ENCODE peak calls at places on chromosomes 7 and 10, in five cellular contexts. G is cardiac fibroblast; X is right lobe of liver; T is chondrocyte; F is CD4-positive, alpha-beta T cell. A is an unnamed sample.

GRCh38 chr7:137930616-137931015 is 71.3 kb downstream of the CREB3L2 start:
- DNase-seq in G (peak), X (no peak), T (no peak), F (no peak), A (no peak)

GRCh38 chr10:58979713-58980112 is 196.7 kb upstream of the PHYHIPL start:
- DNase-seq in G (no peak), X (no peak), T (no peak), F (no peak), A (no peak)

GRCh38 chr10:78176320-78177012 is 142.8 kb downstream of the RPS24 start:
- DNase-seq in G (no peak), X (no peak), T (no peak), F (no peak), A (no peak)

GRCh38 chr7:148473694-148474222 is 116.8 kb upstream of the C7orf33 start:
- DNase-seq in G (no peak), X (no peak), T (no peak), F (no peak), A (no peak)

GRCh38 chr7:155609185-155609584 is 35.3 kb upstream of the RBM33 start:
- DNase-seq in G (no peak), X (no peak), T (no peak), F (no peak), A (no peak)

GRCh38 chr10:28619465-28619864 is 57.9 kb upstream of the BAMBI start:
- DNase-seq in G (no peak), X (no peak), T (no peak), F (no peak), A (no peak)

GRCh38 chr7:116499168-116500070 is at the start of gene CAV2:
- DNase-seq in G (peak), X (peak), T (peak), F (no peak), A (no peak)

GRCh38 chr7:51930834-51931233 is 614.2 kb upstream of the COBL start:
- DNase-seq in G (no peak), X (no peak), T (no peak), F (no peak), A (no peak)

GRCh38 chr7:21941570-21942224 is 4.0 kb downstream of the CDCA7L start:
- DNase-seq in G (no peak), X (no peak), T (no peak), F (no peak), A (no peak)

GRCh38 chr7:36360244-36360643 is 29.4 kb upstream of the ANLN start:
- DNase-seq in G (no peak), X (no peak), T (no peak), F (no peak), A (no peak)

GRCh38 chr7:37310322-37311080 is 138.2 kb downstream of the ELMO1 start:
- DNase-seq in G (no peak), X (no peak), T (no peak), F (no peak), A (no peak)

DNA sequence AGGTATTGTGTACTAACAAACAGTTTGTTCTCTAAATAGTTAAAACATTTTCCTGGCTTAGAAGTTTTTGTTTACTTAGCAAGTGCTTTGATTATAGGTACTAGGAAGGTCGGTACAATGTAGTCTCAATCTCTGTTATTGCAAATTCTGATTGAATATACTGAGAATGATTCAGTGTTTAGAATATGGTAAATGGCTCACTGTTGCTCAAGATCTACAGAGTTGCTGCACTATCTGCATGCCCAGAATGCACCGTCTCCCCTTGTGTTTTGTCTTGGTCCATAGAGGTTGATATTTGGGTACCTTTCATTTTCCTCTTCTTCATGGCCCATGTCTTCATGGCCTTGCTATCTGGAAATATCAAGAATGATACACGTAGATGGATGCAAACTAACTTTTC is 99.6 kb downstream of the KLF6 start:
- DNase-seq in G (no peak), X (no peak), T (no peak), F (no peak), A (no peak)
- TF ChIP-seq CTCF in G (no peak), X (no peak), T (no peak), F (no peak), A (no peak)

GRCh38 chr10:113108180-113108835 is 158.3 kb downstream of the TCF7L2 start:
- DNase-seq in G (no peak), X (no peak), T (no peak), F (no peak), A (no peak)
- TF ChIP-seq CTCF in G (peak), X (peak), T (peak), F (peak), A (peak)

DNA sequence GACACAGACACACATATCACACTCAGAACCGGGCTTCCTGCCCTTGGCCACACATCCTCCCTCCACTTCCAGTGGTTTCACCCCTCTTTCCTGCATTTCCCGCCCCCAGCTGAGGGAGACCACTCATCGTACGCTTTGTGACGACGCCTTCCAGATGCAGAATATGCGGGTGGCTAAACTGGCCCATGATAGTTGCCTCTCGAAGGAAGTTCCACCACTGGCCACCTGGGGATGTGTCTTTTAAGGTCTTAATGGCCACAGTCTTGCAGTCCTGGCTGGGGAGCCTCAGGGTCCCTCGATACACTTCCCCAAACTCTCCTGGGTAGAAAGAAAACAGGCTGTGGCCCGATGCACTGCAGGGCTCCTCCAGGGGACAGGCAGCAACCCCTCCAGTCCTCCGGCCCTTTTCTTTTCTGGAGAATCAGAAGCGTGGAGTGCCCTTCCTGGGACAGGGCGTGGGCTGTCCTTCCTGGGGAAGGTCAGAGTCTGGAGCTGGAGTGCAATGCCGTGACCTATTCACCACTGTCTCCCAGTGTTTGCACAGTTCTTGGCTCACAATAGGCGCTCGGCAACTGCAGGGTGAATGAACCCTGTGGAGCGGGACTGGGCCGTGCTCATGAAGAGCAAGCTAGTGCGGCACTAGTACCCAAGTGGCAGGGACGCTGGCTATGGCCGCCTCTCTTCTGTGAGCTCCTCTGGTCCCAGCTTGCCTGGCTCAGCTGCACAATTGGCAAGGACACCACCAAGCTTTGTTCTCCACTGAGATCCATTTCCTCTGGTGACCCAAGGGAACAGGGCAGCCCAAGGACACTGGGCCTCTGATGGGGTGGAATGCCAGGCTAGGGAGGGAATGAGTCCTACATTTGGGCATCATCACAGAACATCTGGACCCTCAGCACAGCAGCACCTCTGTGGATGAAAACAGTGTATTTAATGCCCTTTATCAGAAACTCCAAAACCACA is 13.2 kb downstream of the EPHA1 start:
- DNase-seq in G (peak), X (peak), T (no peak), F (no peak), A (no peak)
- TF ChIP-seq CTCF in G (peak), X (no peak), T (peak), F (no peak), A (no peak)

GRCh38 chr7:99314504-99314903 is 11.2 kb upstream of the ARPC1A start:
- DNase-seq in G (no peak), X (no peak), T (no peak), F (no peak), A (no peak)
- TF ChIP-seq CTCF in G (no peak), X (no peak), T (no peak), F (no peak), A (no peak)

GRCh38 chr10:123585477-123586445 is 80.4 kb upstream of the GPR26 start:
- DNase-seq in G (no peak), X (no peak), T (no peak), F (no peak), A (no peak)

GRCh38 chr10:123581656-123582055 is 84.5 kb upstream of the GPR26 start:
- DNase-seq in G (no peak), X (no peak), T (no peak), F (no peak), A (no peak)

GRCh38 chr10:123584419-123584775 is 81.8 kb upstream of the GPR26 start:
- DNase-seq in G (no peak), X (no peak), T (no peak), F (no peak), A (no peak)

GRCh38 chr10:123582084-123582989 is 83.8 kb upstream of the GPR26 start:
- DNase-seq in G (peak), X (peak), T (no peak), F (peak), A (peak)

GRCh38 chr10:123583639-123584418 is 82.3 kb upstream of the GPR26 start:
- DNase-seq in G (peak), X (peak), T (no peak), F (no peak), A (no peak)
- TF ChIP-seq CTCF in G (peak), X (peak), T (peak), F (no peak), A (peak)

GRCh38 chr10:130160775-130161174 is 24.6 kb downstream of the GLRX3 start:
- DNase-seq in G (no peak), X (no peak), T (no peak), F (no peak), A (no peak)
- TF ChIP-seq CTCF in G (no peak), X (no peak), T (peak), F (no peak), A (no peak)

GRCh38 chr7:144674550-144674949 is 161.3 kb downstream of the TPK1 start:
- DNase-seq in G (no peak), X (no peak), T (no peak), F (no peak), A (no peak)
- TF ChIP-seq CTCF in G (no peak), X (no peak), T (no peak), F (no peak), A (no peak)